ENCODE peak calls at places on chromosomes 12 and 14, in six cellular contexts. One of them, this sample, is unnamed.

GRCh38 chr12:119299130-119299529 is 35.4 kb upstream of the CCDC60 start:
- DNase-seq in stomach: no peak
- DNase-seq in upper lobe of left lung: no peak
- DNase-seq in K562: no peak
- DNase-seq in suprapubic skin: no peak
- DNase-seq in HepG2: no peak
- DNase-seq in this sample: no peak

GRCh38 chr12:76375939-76376338 is 27.7 kb upstream of the BBS10 start:
- DNase-seq in stomach: no peak
- DNase-seq in upper lobe of left lung: no peak
- DNase-seq in K562: no peak
- DNase-seq in suprapubic skin: no peak
- DNase-seq in HepG2: peak; percentile 9
- DNase-seq in this sample: no peak

GRCh38 chr14:54676822-54677708 is 110.1 kb downstream of the SAMD4A start:
- DNase-seq in stomach: no peak
- DNase-seq in upper lobe of left lung: no peak
- DNase-seq in K562: no peak
- DNase-seq in suprapubic skin: no peak
- DNase-seq in HepG2: no peak
- DNase-seq in this sample: no peak

GRCh38 chr14:75864352-75864751 is 117.4 kb downstream of the TGFB3 start:
- DNase-seq in stomach: no peak
- DNase-seq in upper lobe of left lung: no peak
- DNase-seq in K562: no peak
- DNase-seq in suprapubic skin: no peak
- DNase-seq in HepG2: no peak
- DNase-seq in this sample: no peak

GRCh38 chr14:103699261-103699661 is 16.0 kb downstream of the XRCC3 start:
- DNase-seq in stomach: no peak
- DNase-seq in upper lobe of left lung: no peak
- DNase-seq in K562: no peak
- DNase-seq in suprapubic skin: no peak
- DNase-seq in HepG2: no peak
- DNase-seq in this sample: no peak

GRCh38 chr14:77980475-77981321 is 180.8 kb downstream of the ADCK1 start:
- DNase-seq in stomach: peak; percentile 83
- DNase-seq in upper lobe of left lung: peak; percentile 88
- DNase-seq in K562: no peak
- DNase-seq in suprapubic skin: no peak
- DNase-seq in HepG2: no peak
- DNase-seq in this sample: peak; percentile 46

GRCh38 chr14:101781240-101782061 is 19.9 kb downstream of the PPP2R5C start:
- DNase-seq in stomach: no peak
- DNase-seq in upper lobe of left lung: peak; percentile 87
- DNase-seq in K562: no peak
- DNase-seq in suprapubic skin: no peak
- DNase-seq in HepG2: no peak
- DNase-seq in this sample: no peak

GRCh38 chr14:71311061-71311460 is 403.8 kb downstream of the PCNX1 start:
- DNase-seq in stomach: no peak
- DNase-seq in upper lobe of left lung: peak; percentile 2
- DNase-seq in K562: no peak
- DNase-seq in suprapubic skin: no peak
- DNase-seq in HepG2: no peak
- DNase-seq in this sample: no peak

GRCh38 chr12:130147875-130148596 is 14.2 kb upstream of the FZD10 start:
- DNase-seq in stomach: no peak
- DNase-seq in upper lobe of left lung: no peak
- DNase-seq in K562: no peak
- DNase-seq in suprapubic skin: no peak
- DNase-seq in HepG2: no peak
- DNase-seq in this sample: no peak

GRCh38 chr12:67237231-67237630 is 31.9 kb upstream of the CAND1 start:
- DNase-seq in stomach: no peak
- DNase-seq in upper lobe of left lung: no peak
- DNase-seq in K562: no peak
- DNase-seq in suprapubic skin: no peak
- DNase-seq in HepG2: peak; percentile 28
- DNase-seq in this sample: no peak

GRCh38 chr14:80237142-80237541 is 25.8 kb upstream of the DIO2 start:
- DNase-seq in stomach: no peak
- DNase-seq in upper lobe of left lung: no peak
- DNase-seq in K562: no peak
- DNase-seq in suprapubic skin: no peak
- DNase-seq in HepG2: no peak
- DNase-seq in this sample: no peak

GRCh38 chr14:80231732-80232131 is 20.4 kb upstream of the DIO2 start:
- DNase-seq in stomach: no peak
- DNase-seq in upper lobe of left lung: no peak
- DNase-seq in K562: no peak
- DNase-seq in suprapubic skin: no peak
- DNase-seq in HepG2: no peak
- DNase-seq in this sample: no peak

DNA sequence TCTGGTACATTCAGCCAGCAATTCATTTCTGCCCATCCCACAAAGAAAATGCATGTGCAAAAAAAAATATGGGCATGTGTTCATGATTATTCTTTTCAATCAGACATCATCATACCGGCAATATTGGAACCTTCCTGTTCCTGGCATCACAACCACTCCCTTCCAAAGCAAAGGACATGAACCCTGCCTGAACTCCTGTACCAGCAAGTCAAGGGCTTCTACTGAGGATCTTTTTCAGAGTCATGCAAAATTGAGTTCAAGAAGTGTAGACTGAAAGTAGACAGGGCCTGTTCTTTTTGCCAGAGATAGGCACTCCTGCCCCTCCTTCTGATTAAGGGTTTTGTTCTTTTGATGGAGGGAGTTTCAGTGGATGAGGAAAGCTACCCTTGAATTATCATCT is 22.2 kb upstream of the DIO2 start:
- DNase-seq in stomach: no peak
- DNase-seq in upper lobe of left lung: no peak
- DNase-seq in K562: no peak
- DNase-seq in suprapubic skin: no peak
- DNase-seq in HepG2: no peak
- DNase-seq in this sample: no peak
- H3K27ac ChIP-seq in stomach: no peak overlapping the region
- H3K27ac ChIP-seq in upper lobe of left lung: no peak overlapping the region
- H3K27ac ChIP-seq in K562: no peak overlapping the region
- H3K27ac ChIP-seq in suprapubic skin: no peak overlapping the region
- H3K27ac ChIP-seq in HepG2: no peak overlapping the region
- H3K27ac ChIP-seq in this sample: no peak overlapping the region

GRCh38 chr12:1532796-1533195 is 61.6 kb downstream of the FBXL14 start:
- DNase-seq in stomach: no peak
- DNase-seq in upper lobe of left lung: no peak
- DNase-seq in K562: no peak
- DNase-seq in suprapubic skin: no peak
- DNase-seq in HepG2: no peak
- DNase-seq in this sample: no peak

GRCh38 chr12:1531160-1531653 is 63.2 kb downstream of the FBXL14 start:
- DNase-seq in stomach: no peak
- DNase-seq in upper lobe of left lung: peak; percentile 86
- DNase-seq in K562: no peak
- DNase-seq in suprapubic skin: no peak
- DNase-seq in HepG2: no peak
- DNase-seq in this sample: no peak

GRCh38 chr12:1533205-1533601 is 61.2 kb downstream of the FBXL14 start:
- DNase-seq in stomach: no peak
- DNase-seq in upper lobe of left lung: no peak
- DNase-seq in K562: peak; percentile 28
- DNase-seq in suprapubic skin: no peak
- DNase-seq in HepG2: no peak
- DNase-seq in this sample: no peak

GRCh38 chr12:1531654-1532366 is 62.6 kb downstream of the FBXL14 start:
- DNase-seq in stomach: no peak
- DNase-seq in upper lobe of left lung: peak; percentile 70
- DNase-seq in K562: no peak
- DNase-seq in suprapubic skin: no peak
- DNase-seq in HepG2: no peak
- DNase-seq in this sample: no peak

GRCh38 chr12:1532367-1532752 is 62.0 kb downstream of the FBXL14 start:
- DNase-seq in stomach: no peak
- DNase-seq in upper lobe of left lung: no peak
- DNase-seq in K562: no peak
- DNase-seq in suprapubic skin: no peak
- DNase-seq in HepG2: no peak
- DNase-seq in this sample: no peak
- TF ChIP-seq EP300 in stomach: no peak
- TF ChIP-seq EP300 in upper lobe of left lung: no peak
- TF ChIP-seq EP300 in K562: no peak
- TF ChIP-seq EP300 in suprapubic skin: no peak
- TF ChIP-seq EP300 in HepG2: no peak
- TF ChIP-seq EP300 in this sample: no peak

GRCh38 chr12:86138770-86139169 is 117.4 kb downstream of the MGAT4C start:
- DNase-seq in stomach: no peak
- DNase-seq in upper lobe of left lung: no peak
- DNase-seq in K562: no peak
- DNase-seq in suprapubic skin: no peak
- DNase-seq in HepG2: no peak
- DNase-seq in this sample: no peak
- TF ChIP-seq POLR2AphosphoS5 in stomach: no peak
- TF ChIP-seq POLR2AphosphoS5 in upper lobe of left lung: no peak
- TF ChIP-seq POLR2AphosphoS5 in K562: no peak
- TF ChIP-seq POLR2AphosphoS5 in suprapubic skin: no peak
- TF ChIP-seq POLR2AphosphoS5 in HepG2: no peak
- TF ChIP-seq POLR2AphosphoS5 in this sample: no peak

GRCh38 chr14:67965684-67966083 is 146.1 kb downstream of the RAD51B start:
- DNase-seq in stomach: no peak
- DNase-seq in upper lobe of left lung: no peak
- DNase-seq in K562: no peak
- DNase-seq in suprapubic skin: no peak
- DNase-seq in HepG2: no peak
- DNase-seq in this sample: no peak

GRCh38 chr14:67963545-67963944 is 144.0 kb downstream of the RAD51B start:
- DNase-seq in stomach: no peak
- DNase-seq in upper lobe of left lung: no peak
- DNase-seq in K562: no peak
- DNase-seq in suprapubic skin: no peak
- DNase-seq in HepG2: no peak
- DNase-seq in this sample: no peak

GRCh38 chr14:67964391-67964812 is 144.8 kb downstream of the RAD51B start:
- DNase-seq in stomach: no peak
- DNase-seq in upper lobe of left lung: no peak
- DNase-seq in K562: no peak
- DNase-seq in suprapubic skin: no peak
- DNase-seq in HepG2: no peak
- DNase-seq in this sample: no peak

GRCh38 chr14:67962215-67962644 is 142.7 kb downstream of the RAD51B start:
- DNase-seq in stomach: no peak
- DNase-seq in upper lobe of left lung: no peak
- DNase-seq in K562: no peak
- DNase-seq in suprapubic skin: no peak
- DNase-seq in HepG2: no peak
- DNase-seq in this sample: no peak

DNA sequence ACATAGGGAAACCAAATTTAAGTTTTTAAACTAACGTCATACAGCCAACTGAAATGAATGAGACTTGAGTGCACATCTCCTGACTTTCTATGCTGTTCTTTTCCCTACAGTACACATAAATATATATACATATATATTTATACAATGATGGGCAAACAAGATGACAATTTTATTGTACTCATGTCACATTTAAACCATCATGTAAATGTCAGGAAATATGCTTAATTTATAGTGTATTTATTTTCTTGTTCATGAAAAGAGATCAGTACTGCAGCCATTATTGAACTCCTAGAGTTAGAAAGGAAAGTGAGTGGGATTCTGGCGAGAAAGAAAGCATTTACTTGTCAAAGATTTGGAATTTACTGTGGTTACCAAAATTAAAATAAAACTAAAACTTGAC is 144.4 kb downstream of the RAD51B start:
- DNase-seq in stomach: no peak
- DNase-seq in upper lobe of left lung: no peak
- DNase-seq in K562: no peak
- DNase-seq in suprapubic skin: no peak
- DNase-seq in HepG2: no peak
- DNase-seq in this sample: no peak
- H3K27ac ChIP-seq in stomach: peak overlapping the region; percentile 75
- H3K27ac ChIP-seq in upper lobe of left lung: peak overlapping the region; percentile 77
- H3K27ac ChIP-seq in K562: no peak overlapping the region
- H3K27ac ChIP-seq in suprapubic skin: peak overlapping the region; percentile 80
- H3K27ac ChIP-seq in HepG2: no peak overlapping the region
- H3K27ac ChIP-seq in this sample: peak overlapping the region; percentile 86

DNA sequence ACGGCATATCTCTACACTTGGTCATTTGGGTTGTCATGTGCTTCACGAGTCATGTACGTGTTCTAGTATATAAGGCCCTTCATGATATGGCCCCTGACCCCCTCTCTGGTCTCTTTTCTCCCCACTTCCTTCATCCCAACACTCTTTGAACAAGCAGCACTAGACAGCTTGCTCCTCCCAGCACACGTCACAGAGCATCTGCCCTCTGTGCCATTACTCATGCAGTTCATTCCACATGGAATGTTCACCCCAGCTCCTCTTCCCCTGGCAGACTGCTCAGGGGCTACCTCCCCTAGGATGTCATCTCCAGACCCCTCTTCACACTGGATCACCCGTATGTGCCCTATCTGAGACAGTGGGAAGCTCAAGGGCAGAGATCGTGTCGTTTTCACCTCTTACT is 14.1 kb upstream of the LRP1-AS start:
- DNase-seq in stomach: no peak
- DNase-seq in upper lobe of left lung: no peak
- DNase-seq in K562: no peak
- DNase-seq in suprapubic skin: no peak
- DNase-seq in HepG2: no peak
- DNase-seq in this sample: no peak
- TF ChIP-seq EP300 in stomach: no peak
- TF ChIP-seq EP300 in upper lobe of left lung: no peak
- TF ChIP-seq EP300 in K562: no peak
- TF ChIP-seq EP300 in suprapubic skin: no peak
- TF ChIP-seq EP300 in HepG2: no peak
- TF ChIP-seq EP300 in this sample: no peak

This sample was measured in transverse colon.